ENCODE peak calls at places on chromosomes 2 and 18, in four cellular contexts. I is HCT116, O is HepG2, W is K562. F is an unnamed sample.

GRCh38 chr2:215422676-215423075 is 13.2 kb downstream of the FN1 start:
- DNase-seq in I (no peak), O (no peak), W (no peak), F (no peak)

GRCh38 chr2:138846216-138846821 is 66.1 kb upstream of the NXPH2 start:
- DNase-seq in I (peak), O (peak), W (peak), F (no peak)

GRCh38 chr2:240365971-240366471 is 69.4 kb upstream of the GPC1 start:
- DNase-seq in I (no peak), O (no peak), W (no peak), F (no peak)

GRCh38 chr2:210169871-210170441 is 1.3 kb downstream of the KANSL1L start:
- DNase-seq in I (no peak), O (peak), W (no peak), F (no peak)

GRCh38 chr2:123245156-123245555 is 779.9 kb upstream of the CNTNAP5 start:
- DNase-seq in I (no peak), O (no peak), W (no peak), F (no peak)

GRCh38 chr2:102217032-102217431 is 30.2 kb downstream of the IL1RL2 start:
- DNase-seq in I (no peak), O (no peak), W (no peak), F (no peak)

GRCh38 chr2:122267947-122268346 is 512.5 kb downstream of the TSN start:
- DNase-seq in I (no peak), O (no peak), W (no peak), F (no peak)

GRCh38 chr2:64128943-64129391 is 15.3 kb downstream of the PELI1 start:
- DNase-seq in I (no peak), O (peak), W (no peak), F (no peak)

GRCh38 chr2:17257194-17257909 is 260.9 kb downstream of the RAD51AP2 start:
- DNase-seq in I (no peak), O (no peak), W (no peak), F (no peak)

GRCh38 chr2:61510674-61511671 is 27.2 kb downstream of the XPO1 start:
- DNase-seq in I (no peak), O (no peak), W (no peak), F (no peak)

GRCh38 chr2:150212722-150213171 is 274.7 kb downstream of the RND3 start:
- DNase-seq in I (no peak), O (no peak), W (no peak), F (no peak)

GRCh38 chr2:60661073-60661738 is 94.9 kb upstream of the PAPOLG start:
- DNase-seq in I (no peak), O (no peak), W (no peak), F (no peak)

GRCh38 chr2:101983486-101983885 is 8.3 kb upstream of the IL1R2 start:
- DNase-seq in I (no peak), O (no peak), W (no peak), F (no peak)

GRCh38 chr2:109094144-109094543 is 34.9 kb upstream of the SH3RF3 start:
- DNase-seq in I (no peak), O (no peak), W (no peak), F (no peak)

GRCh38 chr2:172427990-172428840 is 829 bp downstream of the ITGA6 start:
- DNase-seq in I (no peak), O (peak), W (no peak), F (no peak)

GRCh38 chr2:165909466-165909865 is 44.1 kb downstream of the TTC21B start:
- DNase-seq in I (no peak), O (no peak), W (no peak), F (no peak)

GRCh38 chr2:26542676-26543505 is 65.0 kb upstream of the OTOF start:
- DNase-seq in I (no peak), O (no peak), W (no peak), F (no peak)

GRCh38 chr2:43467889-43468288 is 127.9 kb downstream of the THADA start:
- DNase-seq in I (no peak), O (no peak), W (no peak), F (no peak)

GRCh38 chr2:8090748-8091700 is 590.8 kb upstream of the ID2 start:
- DNase-seq in I (peak), O (peak), W (peak), F (no peak)

GRCh38 chr2:128435576-128436497 is 117.2 kb upstream of the HS6ST1 start:
- DNase-seq in I (no peak), O (no peak), W (no peak), F (no peak)

GRCh38 chr2:3482363-3482821 is 36.9 kb downstream of the ADI1 start:
- DNase-seq in I (no peak), O (no peak), W (no peak), F (no peak)
- TF ChIP-seq FOSL1 in I (no peak), O (no peak), W (no peak), F (no peak)

GRCh38 chr2:78397198-78397597 is 628.3 kb upstream of the REG3G start:
- DNase-seq in I (no peak), O (no peak), W (no peak), F (no peak)
- TF ChIP-seq FOSL1 in I (no peak), O (no peak), W (no peak), F (no peak)

GRCh38 chr2:200784215-200784614 is 27.5 kb upstream of the BZW1 start:
- DNase-seq in I (no peak), O (no peak), W (no peak), F (no peak)

GRCh38 chr2:200788129-200788718 is 23.5 kb upstream of the BZW1 start:
- DNase-seq in I (no peak), O (no peak), W (no peak), F (no peak)

GRCh38 chr2:200786423-200786822 is 25.3 kb upstream of the BZW1 start:
- DNase-seq in I (no peak), O (peak), W (no peak), F (no peak)

GRCh38 chr2:200787351-200788128 is 24.2 kb upstream of the BZW1 start:
- DNase-seq in I (no peak), O (no peak), W (no peak), F (no peak)

GRCh38 chr2:200786826-200787225 is 24.9 kb upstream of the BZW1 start:
- DNase-seq in I (peak), O (no peak), W (no peak), F (no peak)
- TF ChIP-seq FOSL1 in I (peak), O (no peak), W (no peak), F (no peak)

GRCh38 chr2:29753676-29754444 is 167.5 kb downstream of the ALK start:
- DNase-seq in I (no peak), O (no peak), W (no peak), F (no peak)

GRCh38 chr2:29749041-29749440 is 172.3 kb downstream of the ALK start:
- DNase-seq in I (peak), O (no peak), W (no peak), F (no peak)

GRCh38 chr2:29751390-29751789 is 170.0 kb downstream of the ALK start:
- DNase-seq in I (no peak), O (no peak), W (no peak), F (no peak)

GRCh38 chr2:29747786-29748470 is 173.5 kb downstream of the ALK start:
- DNase-seq in I (peak), O (peak), W (no peak), F (no peak)

DNA sequence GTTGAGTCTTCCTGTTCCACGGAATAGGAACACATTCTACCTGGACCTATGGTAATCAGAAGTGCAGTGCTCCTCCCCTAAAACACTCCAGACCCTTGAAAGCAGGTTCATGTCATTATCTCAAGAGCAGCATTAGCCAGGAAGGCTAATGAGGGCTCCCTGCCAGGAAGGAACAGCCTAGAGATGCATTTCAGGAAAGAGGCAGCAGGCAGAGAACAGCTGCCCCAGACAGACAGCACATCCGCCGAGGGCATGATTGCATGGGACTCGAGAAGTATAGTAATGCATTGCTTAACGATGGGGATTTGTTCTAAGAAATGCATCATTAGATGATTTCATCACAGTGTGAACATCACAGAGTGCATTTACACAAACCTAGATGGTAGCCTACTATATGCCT is 171.5 kb downstream of the ALK start:
- DNase-seq in I (no peak), O (no peak), W (no peak), F (no peak)
- TF ChIP-seq FOSL1 in I (no peak), O (no peak), W (no peak), F (no peak)

GRCh38 chr2:49261021-49261538 is 106.8 kb upstream of the FSHR start:
- DNase-seq in I (no peak), O (no peak), W (no peak), F (no peak)

GRCh38 chr2:49262815-49263560 is 108.7 kb upstream of the FSHR start:
- DNase-seq in I (no peak), O (no peak), W (no peak), F (no peak)

GRCh38 chr2:49265471-49265870 is 111.2 kb upstream of the FSHR start:
- DNase-seq in I (no peak), O (no peak), W (no peak), F (no peak)

GRCh38 chr2:49259926-49260325 is 105.6 kb upstream of the FSHR start:
- DNase-seq in I (no peak), O (no peak), W (no peak), F (no peak)

GRCh38 chr2:49261791-49262190 is 107.5 kb upstream of the FSHR start:
- DNase-seq in I (no peak), O (no peak), W (no peak), F (no peak)
- TF ChIP-seq FOSL1 in I (no peak), O (no peak), W (no peak), F (no peak)

GRCh38 chr18:34928754-34929335 is 112.4 kb upstream of the MAPRE2 start:
- DNase-seq in I (no peak), O (no peak), W (no peak), F (no peak)

GRCh38 chr18:34928068-34928753 is 113.0 kb upstream of the MAPRE2 start:
- DNase-seq in I (no peak), O (peak), W (no peak), F (no peak)

GRCh38 chr18:34932363-34932762 is 108.8 kb upstream of the MAPRE2 start:
- DNase-seq in I (no peak), O (no peak), W (no peak), F (no peak)

GRCh38 chr18:34926683-34927082 is 114.5 kb upstream of the MAPRE2 start:
- DNase-seq in I (no peak), O (no peak), W (no peak), F (no peak)

GRCh38 chr18:34929336-34929780 is 111.9 kb upstream of the MAPRE2 start:
- DNase-seq in I (peak), O (peak), W (no peak), F (no peak)
- TF ChIP-seq FOSL1 in I (peak), O (peak), W (peak), F (no peak)

DNA sequence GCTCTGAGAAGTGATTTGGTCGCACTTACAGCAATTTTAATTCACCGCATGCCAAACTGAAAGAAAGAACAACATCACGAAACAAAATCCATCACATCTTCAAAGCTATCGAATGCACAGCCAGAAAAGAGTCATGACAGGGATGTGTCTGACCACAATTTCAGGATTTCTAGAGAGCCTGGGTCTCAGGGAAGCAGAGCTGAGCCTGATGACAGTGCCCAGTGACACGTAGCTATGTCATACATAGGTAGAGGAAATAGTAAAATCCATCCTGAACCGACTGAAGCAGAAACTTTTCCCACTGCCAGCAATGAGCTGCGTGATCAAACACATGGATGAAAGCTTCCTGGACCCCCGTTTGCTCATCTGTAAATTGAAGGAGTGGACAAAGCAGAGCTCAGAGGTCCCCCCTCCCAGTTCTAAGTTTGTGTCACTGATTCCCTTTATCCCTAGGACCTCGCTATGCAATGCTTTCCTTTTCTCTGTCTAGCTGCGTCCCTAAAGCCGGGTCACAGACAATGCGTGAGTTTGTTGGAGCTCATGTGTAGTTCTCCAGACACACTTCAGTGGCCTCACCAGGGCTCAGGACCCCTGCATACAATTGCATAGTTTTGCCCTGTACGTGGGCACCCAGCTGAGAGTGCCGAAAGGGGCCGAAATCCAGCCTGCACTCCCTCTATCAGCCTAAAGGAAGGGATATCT is 37.6 kb downstream of the CCBE1 start:
- DNase-seq in I (no peak), O (no peak), W (no peak), F (no peak)
- TF ChIP-seq FOSL1 in I (no peak), O (no peak), W (no peak), F (no peak)

DNA sequence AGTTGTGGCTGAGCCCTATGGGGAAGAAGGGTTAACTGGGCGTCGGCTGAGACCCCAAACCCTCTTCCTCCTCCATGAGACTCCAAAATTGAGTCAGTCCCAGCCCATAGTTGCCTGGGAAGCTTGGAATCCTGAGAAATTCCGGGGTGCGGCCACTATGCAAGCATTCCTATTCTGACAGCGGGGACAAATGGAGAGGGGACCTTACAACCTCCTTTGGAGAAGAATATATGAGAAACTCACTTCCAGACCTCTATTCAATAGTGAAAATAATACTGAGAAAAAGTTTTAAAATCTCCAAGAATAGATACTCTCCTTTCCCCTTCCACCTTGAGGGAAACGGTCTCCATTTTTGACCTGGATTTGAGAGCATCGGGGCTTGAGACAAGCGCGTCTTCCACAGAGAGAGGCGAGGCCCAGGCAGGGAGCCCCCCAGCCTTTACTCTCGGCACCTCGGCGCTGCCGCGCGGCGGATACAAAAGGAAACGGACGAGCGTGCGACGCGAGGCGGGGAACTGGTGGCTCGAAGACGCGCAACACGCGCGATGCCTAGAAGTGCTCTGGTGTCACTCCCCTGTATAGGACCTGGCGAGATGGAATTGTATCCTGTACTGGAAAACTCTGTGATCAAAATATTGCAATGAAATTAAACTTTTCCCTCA is 11.1 kb downstream of the NR4A2 start:
- DNase-seq in I (no peak), O (no peak), W (no peak), F (no peak)
- TF ChIP-seq FOSL1 in I (no peak), O (no peak), W (no peak), F (no peak)

GRCh38 chr2:1653956-1654695 is 90.2 kb downstream of the PXDN start:
- DNase-seq in I (no peak), O (no peak), W (no peak), F (no peak)
- TF ChIP-seq FOSL1 in I (no peak), O (no peak), W (no peak), F (no peak)